ENCODE peak calls at places on chromosomes 4 and X, in five cellular contexts. L is BE2C; M is stomach; Z is CD4-positive, alpha-beta memory T cell; E is hepatocyte. Y is an unnamed sample. For H3K9me3, the result is how much of the 10 kb centered on the place peaks cover.

GRCh38 chr4:8209997-8210396 is 10.9 kb downstream of the SH3TC1 start:
- DNase-seq in M (no peak), L (no peak), E (no peak), Z (no peak), Y (no peak)

GRCh38 chrX:78456909-78457308 is 129.5 kb upstream of the CYSLTR1 start:
- DNase-seq in E (no peak), Z (no peak), L (no peak), M (no peak), Y (no peak)

GRCh38 chrX:10167573-10167972 is 10.8 kb downstream of the CLCN4 start:
- DNase-seq in E (no peak), M (no peak), L (no peak), Z (no peak), Y (no peak)

GRCh38 chr4:137510866-137511265 is 21.4 kb downstream of the PCDH18 start:
- DNase-seq in L (peak), M (no peak), E (peak), Z (no peak), Y (no peak)

GRCh38 chr4:158020175-158020574 is 152.7 kb downstream of the GASK1B start:
- DNase-seq in L (no peak), Z (no peak), M (no peak), E (peak), Y (no peak)

GRCh38 chrX:24100713-24101112 is 46.0 kb downstream of the EIF2S3 start:
- DNase-seq in Z (no peak), E (no peak), M (no peak), L (no peak), Y (no peak)

GRCh38 chrX:10797493-10797892 is 177.1 kb upstream of the MID1 start:
- DNase-seq in Z (no peak), E (peak), L (peak), M (no peak), Y (no peak)

GRCh38 chr4:8171941-8172924 is 13.6 kb upstream of the ABLIM2 start:
- DNase-seq in Z (no peak), L (no peak), M (no peak), E (no peak), Y (no peak)

GRCh38 chr4:1080961-1081688 is 32.2 kb downstream of the RNF212 start:
- DNase-seq in M (no peak), E (no peak), Z (no peak), L (peak), Y (no peak)

GRCh38 chr4:17763931-17764330 is 17.5 kb downstream of the FAM184B start:
- DNase-seq in M (no peak), Z (no peak), E (no peak), L (no peak), Y (no peak)

GRCh38 chr4:184451726-184452125 is 22.6 kb downstream of the IRF2 start:
- DNase-seq in Z (no peak), M (no peak), E (no peak), L (peak), Y (no peak)

GRCh38 chrX:120751683-120752082 is 121.8 kb upstream of the C1GALT1C1 start:
- DNase-seq in Z (no peak), L (no peak), E (no peak), M (no peak), Y (no peak)

GRCh38 chrX:20362268-20363002 is 95.7 kb upstream of the RPS6KA3 start:
- DNase-seq in E (peak), M (no peak), Z (no peak), L (no peak), Y (no peak)

GRCh38 chr4:163495900-163496299 is 1.4 kb downstream of the TMA16 start:
- DNase-seq in Z (peak), E (no peak), M (no peak), L (no peak), Y (no peak)

GRCh38 chr4:163494360-163495241 is at the start of gene TMA16:
- DNase-seq in M (peak), L (peak), Z (peak), E (peak), Y (peak)

GRCh38 chr4:163489929-163490328 is 4.6 kb upstream of the TMA16 start:
- DNase-seq in E (no peak), Z (no peak), M (no peak), L (no peak), Y (no peak)

GRCh38 chr4:163493643-163494359 is 689 bp upstream of the TMA16 start:
- DNase-seq in L (no peak), M (peak), Z (no peak), E (no peak), Y (no peak)

GRCh38 chr4:163492951-163493504 is 1.5 kb upstream of the TMA16 start:
- DNase-seq in L (no peak), E (no peak), Z (no peak), M (no peak), Y (no peak)
- H3K9me3 ChIP-seq in L (under half), E (under half), Z (under half), M (under half), Y (under half)

GRCh38 chrX:117094149-117094548 is 631.4 kb upstream of the CT83 start:
- DNase-seq in E (no peak), L (no peak), Z (no peak), M (no peak), Y (no peak)
- H3K9me3 ChIP-seq in E (under half), L (under half), Z (under half), M (under half), Y (under half)

GRCh38 chrX:39750246-39750790 is 347.4 kb downstream of the BCOR start:
- DNase-seq in Z (no peak), L (no peak), M (no peak), E (no peak), Y (no peak)
- H3K9me3 ChIP-seq in Z (under half), L (under half), M (under half), E (under half), Y (under half)

DNA sequence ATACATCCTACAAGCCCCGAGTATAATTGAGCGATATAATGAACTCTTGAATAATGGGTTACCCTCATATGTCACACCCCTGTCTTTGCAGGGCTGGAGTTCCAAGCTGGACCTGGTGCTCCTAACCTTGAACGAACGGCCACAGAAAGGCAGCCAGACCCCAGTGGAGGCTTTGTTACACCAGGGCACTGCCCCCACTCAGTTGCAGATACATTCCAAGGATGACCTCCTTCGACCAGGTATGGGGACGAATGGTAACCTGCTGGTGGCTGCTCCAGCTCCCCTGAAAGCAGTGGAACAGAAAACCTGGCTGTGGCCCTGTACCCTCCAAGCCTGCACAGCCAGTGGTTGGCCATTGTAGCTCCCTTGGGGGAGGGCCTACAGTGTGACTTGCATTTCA is 56.6 kb upstream of the CCDC149 start:
- DNase-seq in Z (no peak), L (no peak), M (no peak), E (no peak), Y (no peak)
- H3K9me3 ChIP-seq in Z (under half), L (under half), M (under half), E (under half), Y (under half)

DNA sequence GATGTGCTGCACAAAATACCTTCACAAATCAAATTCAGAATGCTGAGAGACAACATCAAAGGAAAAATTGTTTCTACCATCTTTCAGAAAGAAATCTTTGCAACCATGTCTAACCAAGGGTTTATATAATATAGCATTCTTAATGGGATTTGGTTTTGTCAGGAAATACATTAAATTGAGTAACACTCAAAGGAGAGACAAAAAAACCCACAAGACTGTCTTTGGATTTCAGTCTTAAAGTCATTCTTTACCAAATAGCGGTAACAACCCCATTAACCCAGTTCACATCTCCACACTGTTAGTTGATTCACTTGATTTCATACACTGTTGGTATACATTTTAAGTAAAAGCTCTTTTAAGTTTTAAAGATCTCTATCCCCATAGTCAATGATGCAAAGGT is 145.7 kb upstream of the EDNRA start:
- DNase-seq in Z (no peak), L (no peak), E (no peak), M (no peak), Y (no peak)
- H3K9me3 ChIP-seq in Z (under half), L (under half), E (under half), M (under half), Y (under half)

Y was measured in T-helper 17 cell.